ENCODE peak calls at places on chromosomes 2 and 18, in six cellular contexts. H, U, O, R, G and D are unnamed samples.

GRCh38 chr2:240196716-240197438 is 56.4 kb upstream of the OTOS start:
- DNase-seq in G (peak; percentile 40), O (no peak), R (no peak), U (no peak), H (no peak), D (no peak)

GRCh38 chr18:79760881-79761280 is 36.9 kb upstream of the KCNG2 start:
- DNase-seq in H (no peak), U (no peak), O (no peak), R (no peak), G (no peak), D (no peak)

GRCh38 chr2:52659536-52659935 is 1108.1 kb upstream of the CHAC2 start:
- DNase-seq in R (no peak), O (no peak), G (no peak), H (no peak), U (no peak), D (no peak)

GRCh38 chr18:70421471-70421870 is 132.6 kb downstream of the SOCS6 start:
- DNase-seq in R (no peak), H (no peak), G (no peak), O (no peak), U (no peak), D (no peak)

GRCh38 chr2:238841542-238842181 is 6.2 kb upstream of the TWIST2 start:
- DNase-seq in U (no peak), G (no peak), O (no peak), R (no peak), H (no peak), D (no peak)

GRCh38 chr2:165219491-165219890 is 15.6 kb upstream of the SCN3A start:
- DNase-seq in U (no peak), H (no peak), R (no peak), O (no peak), G (no peak), D (no peak)

GRCh38 chr2:146806295-146807005 is 1038.4 kb upstream of the ACVR2A start:
- DNase-seq in R (no peak), G (no peak), U (no peak), O (no peak), H (no peak), D (peak; percentile 65)

GRCh38 chr2:205510345-205510744 is 172.0 kb upstream of the NRP2 start:
- DNase-seq in U (no peak), G (no peak), H (no peak), R (peak; percentile 36), O (no peak), D (no peak)

GRCh38 chr2:26647981-26648380 is 6.8 kb upstream of the CIB4 start:
- DNase-seq in H (no peak), R (no peak), O (no peak), U (no peak), G (no peak), D (no peak)

GRCh38 chr2:100819365-100820345 is at the start of gene NPAS2:
- DNase-seq in U (no peak), G (peak; percentile 68), H (no peak), R (no peak), O (no peak), D (no peak)

GRCh38 chr2:43038034-43038719 is 188.2 kb downstream of the ZFP36L2 start:
- DNase-seq in G (no peak), O (no peak), H (no peak), U (no peak), R (no peak), D (no peak)

GRCh38 chr18:69402219-69402989 is 1.7 kb downstream of the DOK6 start:
- DNase-seq in R (peak; percentile 60), H (no peak), U (no peak), G (no peak), O (no peak), D (no peak)

GRCh38 chr2:70937866-70938579 is 2.3 kb downstream of the ATP6V1B1 start:
- DNase-seq in G (peak; percentile 29), U (no peak), O (no peak), H (no peak), R (no peak), D (no peak)

GRCh38 chr2:191976436-191976835 is 129.5 kb upstream of the CAVIN2 start:
- DNase-seq in R (no peak), U (no peak), O (no peak), G (no peak), H (no peak), D (no peak)

GRCh38 chr2:155377931-155378444 is 679.5 kb downstream of the KCNJ3 start:
- DNase-seq in O (no peak), U (no peak), G (no peak), H (no peak), R (no peak), D (no peak)

GRCh38 chr2:230179086-230179485 is 40.7 kb downstream of the SP110 start:
- DNase-seq in O (no peak), G (no peak), H (no peak), R (no peak), U (no peak), D (no peak)

GRCh38 chr18:26621161-26622026 is 73.0 kb upstream of the KCTD1 start:
- DNase-seq in H (no peak), G (no peak), U (peak; percentile 30), R (peak; percentile 28), O (no peak), D (no peak)

GRCh38 chr18:8450013-8450412 is 159.2 kb upstream of the RAB12 start:
- DNase-seq in O (no peak), R (peak; percentile 65), U (no peak), H (no peak), G (no peak), D (peak; percentile 7)

GRCh38 chr18:50286391-50287027 is 983 bp downstream of the CXXC1 start:
- DNase-seq in O (no peak), G (no peak), H (no peak), U (no peak), R (peak; percentile 71), D (no peak)

GRCh38 chr18:48680339-48680738 is 141.5 kb downstream of the CTIF start:
- DNase-seq in H (no peak), R (no peak), G (no peak), U (no peak), O (no peak), D (no peak)